ENCODE peak calls at places on chromosomes 12 and 14, in five cellular contexts. I is sigmoid colon, C is stomach, L is ovary, Y is A549. F is an unnamed sample.

GRCh38 chr12:66563220-66563619 is 115.7 kb downstream of the GRIP1 start:
- DNase-seq in Y (no peak), I (no peak), C (no peak), L (no peak), F (no peak)

GRCh38 chr12:60014441-60014840 is 418.6 kb downstream of the SLC16A7 start:
- DNase-seq in L (no peak), Y (no peak), C (no peak), I (no peak), F (no peak)

GRCh38 chr14:75910048-75910447 is 71.7 kb downstream of the TGFB3 start:
- DNase-seq in Y (no peak), L (no peak), I (no peak), C (no peak), F (no peak)

GRCh38 chr12:53636641-53637040 is 10.5 kb upstream of the ATF7 start:
- DNase-seq in C (no peak), I (no peak), Y (no peak), L (no peak), F (no peak)

GRCh38 chr14:32073537-32074189 is 3.4 kb upstream of the ARHGAP5 start:
- DNase-seq in Y (peak), C (peak), I (peak), L (peak), F (no peak)

GRCh38 chr12:21910642-21911041 is 30.6 kb downstream of the ABCC9 start:
- DNase-seq in Y (no peak), L (no peak), I (no peak), C (no peak), F (no peak)

GRCh38 chr14:21868442-21869046 is 194.9 kb upstream of the OR4E1 start:
- DNase-seq in Y (peak), I (no peak), L (no peak), C (peak), F (peak)

GRCh38 chr14:87894920-87895319 is 98.1 kb downstream of the GALC start:
- DNase-seq in I (no peak), L (no peak), C (no peak), Y (no peak), F (no peak)

GRCh38 chr14:96038920-96039632 is at the start of gene C14orf132:
- DNase-seq in Y (peak), L (peak), I (peak), C (peak), F (peak)

DNA sequence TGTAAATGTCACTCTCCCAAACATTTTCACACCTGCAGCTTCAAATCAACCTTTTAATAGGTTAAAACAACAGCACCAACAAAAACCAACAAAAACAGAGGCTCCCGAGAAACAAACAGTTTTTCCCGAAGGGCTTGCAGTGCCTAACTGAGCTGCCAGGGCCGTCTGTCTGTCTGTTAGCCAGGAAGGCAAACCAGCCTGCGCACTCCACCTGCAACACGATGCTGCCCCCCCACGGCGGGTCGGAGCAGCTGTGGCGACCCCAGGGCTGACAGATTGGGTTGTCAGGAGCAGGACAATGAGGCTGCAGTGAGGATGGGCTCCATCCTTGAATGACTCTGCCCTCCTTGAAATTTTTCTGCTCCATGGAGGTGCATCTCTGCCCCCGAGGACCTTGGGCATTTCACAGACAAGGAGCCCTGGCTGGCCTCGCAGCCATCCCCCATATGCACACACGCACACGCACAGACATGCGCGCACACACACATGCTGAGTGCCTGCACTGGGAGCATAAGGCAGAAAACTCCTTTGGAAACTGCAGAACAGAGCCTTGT is 2.6 kb downstream of the RTL1 start:
- DNase-seq in C (no peak), I (peak), L (peak), Y (peak), F (no peak)
- TF ChIP-seq CTCF in C (no peak), I (no peak), L (no peak), Y (peak), F (no peak)

DNA sequence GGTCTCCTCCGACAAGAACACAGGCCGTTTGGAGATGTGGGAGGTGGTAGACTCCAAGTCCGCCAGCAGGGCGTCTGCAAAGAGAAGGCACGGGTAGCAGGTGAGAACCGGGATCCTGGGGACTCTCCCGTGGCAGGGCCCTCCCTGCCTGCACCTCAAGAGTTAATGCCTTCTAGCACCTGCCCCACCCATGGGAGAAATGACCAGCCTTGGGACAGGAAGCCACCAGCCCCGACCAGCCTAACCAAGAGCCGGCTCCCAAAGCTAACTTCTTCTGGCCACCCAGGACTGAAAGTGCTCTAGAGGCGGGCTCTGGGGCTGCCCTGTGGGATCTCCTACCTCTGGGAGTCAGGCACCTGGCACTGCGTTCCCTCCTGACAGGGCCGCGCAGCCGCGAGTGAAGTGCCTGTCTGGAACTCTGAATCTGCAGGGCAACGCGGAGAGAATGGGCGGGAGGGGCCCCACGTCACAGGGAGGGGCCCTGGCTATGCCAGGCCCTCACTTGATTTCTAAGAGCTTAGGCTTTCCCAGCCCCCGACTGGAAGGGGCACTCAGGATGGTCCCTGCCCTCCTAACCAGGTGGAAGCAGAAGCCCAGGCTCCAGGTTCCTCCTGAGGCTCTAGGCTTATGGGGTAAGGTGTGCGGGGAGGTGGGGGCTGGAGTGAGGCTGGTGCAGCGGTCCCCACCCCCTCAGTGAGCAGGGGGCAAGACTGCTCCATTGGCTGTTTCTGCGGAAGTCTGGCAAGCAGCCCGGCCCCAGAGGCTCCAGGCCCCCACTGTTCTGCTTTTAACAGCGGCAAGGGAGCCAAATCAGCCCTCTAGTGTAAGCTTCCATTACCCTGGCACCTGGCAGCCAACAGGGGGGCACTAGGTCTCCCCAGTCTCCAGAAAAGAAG is 23.6 kb upstream of the RPLP0 start:
- DNase-seq in Y (no peak), L (no peak), I (peak), C (peak), F (no peak)
- TF ChIP-seq EP300 in Y (no peak), L (no peak), I (no peak), C (no peak), F (no peak)

GRCh38 chr14:61720302-61720677 is 25.0 kb downstream of the HIF1A start:
- DNase-seq in C (no peak), I (no peak), L (no peak), Y (no peak), F (no peak)
- H3K4me3 ChIP-seq in C (no peak), I (no peak), L (no peak), Y (no peak), F (no peak)

GRCh38 chr12:19186722-19187661 is 57.5 kb downstream of the PLEKHA5 start:
- DNase-seq in L (no peak), I (no peak), Y (peak), C (no peak), F (peak)
- TF ChIP-seq CTCF in L (peak), I (peak), Y (peak), C (peak), F (peak)